ENCODE peak calls at places on chromosomes 16 and 17, in four cellular contexts. J is naive thymus-derived CD4-positive, alpha-beta T cell; G is heart left ventricle; K is left ventricle myocardium inferior. I is an unnamed sample.

GRCh38 chr16:4814542-4815173 is 12.2 kb upstream of the ROGDI start:
- DNase-seq in J (no peak), G (peak; percentile 58), K (no peak), I (no peak)

GRCh38 chr17:36946726-36947091 is 2.0 kb upstream of the AATF start:
- DNase-seq in J (no peak), G (no peak), K (no peak), I (no peak)

GRCh38 chr17:79366988-79367571 is 243.8 kb downstream of the RBFOX3 start:
- DNase-seq in J (no peak), G (no peak), K (no peak), I (no peak)

GRCh38 chr17:46732754-46733398 is 85.6 kb downstream of the WNT3 start:
- DNase-seq in J (no peak), G (no peak), K (no peak), I (no peak)

GRCh38 chr16:15518412-15519351 is 84.3 kb downstream of the BMERB1 start:
- DNase-seq in J (no peak), G (peak; percentile 37), K (peak; percentile 46), I (no peak)

GRCh38 chr16:996672-997071 is 15.1 kb downstream of the SOX8 start:
- DNase-seq in J (no peak), G (no peak), K (no peak), I (no peak)

GRCh38 chr17:42581744-42582270 is 4.3 kb upstream of the PSMC3IP start:
- DNase-seq in J (no peak), G (no peak), K (no peak), I (no peak)

GRCh38 chr16:15434079-15434424 is 336 bp upstream of the BMERB1 start:
- DNase-seq in J (no peak), G (no peak), K (no peak), I (no peak)

GRCh38 chr16:66247516-66248089 is 118.9 kb upstream of the CDH5 start:
- DNase-seq in J (no peak), G (peak; percentile 60), K (peak; percentile 44), I (no peak)

GRCh38 chr16:48613061-48613957 is 3.3 kb upstream of the N4BP1 start:
- DNase-seq in J (peak; percentile 41), G (no peak), K (no peak), I (no peak)

GRCh38 chr16:88570691-88571092 is 489 bp downstream of the ZC3H18 start:
- DNase-seq in J (no peak), G (no peak), K (no peak), I (no peak)

GRCh38 chr17:27295945-27296344 is 2.0 kb downstream of the WSB1 start:
- DNase-seq in J (no peak), G (no peak), K (no peak), I (no peak)

GRCh38 chr16:25126820-25127232 is 15.3 kb downstream of the LCMT1 start:
- DNase-seq in J (no peak), G (no peak), K (no peak), I (peak; percentile 37)

GRCh38 chr17:57585341-57586098 is 159.6 kb downstream of the CCDC182 start:
- DNase-seq in J (no peak), G (no peak), K (no peak), I (no peak)

GRCh38 chr17:12898110-12898509 is 108.8 kb downstream of the ARHGAP44 start:
- DNase-seq in J (no peak), G (no peak), K (no peak), I (no peak)

GRCh38 chr17:40443196-40443987 is at the start of gene IGFBP4:
- DNase-seq in J (peak; percentile 62), G (peak; percentile 83), K (peak; percentile 84), I (peak; percentile 68)

GRCh38 chr17:42221886-42222745 is 27.8 kb upstream of the GHDC start:
- DNase-seq in J (peak; percentile 39), G (no peak), K (peak; percentile 36), I (no peak)

GRCh38 chr16:57185446-57185944 is 344 bp downstream of the PSME3IP1 start:
- DNase-seq in J (peak; percentile 39), G (peak; percentile 58), K (peak; percentile 40), I (peak; percentile 45)

GRCh38 chr17:77503916-77504651 is 363.3 kb downstream of the SEC14L1 start:
- DNase-seq in J (no peak), G (no peak), K (no peak), I (peak; percentile 5)

GRCh38 chr17:69592692-69593350 is 178.3 kb downstream of the MAP2K6 start:
- DNase-seq in J (no peak), G (no peak), K (no peak), I (no peak)

GRCh38 chr16:20023190-20023589 is 50.5 kb downstream of the GPR139 start:
- DNase-seq in J (no peak), G (no peak), K (no peak), I (no peak)

GRCh38 chr17:7837375-7838290 is 3.6 kb downstream of the KDM6B start:
- DNase-seq in J (no peak), G (no peak), K (no peak), I (no peak)

GRCh38 chr17:57832299-57832698 is 17.5 kb downstream of the MRPS23 start:
- DNase-seq in J (no peak), G (no peak), K (no peak), I (no peak)

GRCh38 chr16:19241512-19241911 is 44.0 kb upstream of the CLEC19A start:
- DNase-seq in J (no peak), G (no peak), K (no peak), I (no peak)

GRCh38 chr16:74297296-74297665 is 667 bp downstream of the PSMD7 start:
- DNase-seq in J (peak; percentile 7), G (no peak), K (no peak), I (no peak)

GRCh38 chr16:58678716-58679115 is 5.9 kb downstream of the SLC38A7 start:
- DNase-seq in J (no peak), G (peak; percentile 72), K (peak; percentile 37), I (no peak)

GRCh38 chr17:60862482-60862881 is 184.8 kb downstream of the BCAS3 start:
- DNase-seq in J (no peak), G (no peak), K (no peak), I (no peak)

GRCh38 chr17:44916059-44916780 is 920 bp upstream of the GFAP start:
- DNase-seq in J (no peak), G (no peak), K (no peak), I (no peak)

GRCh38 chr17:19447085-19447583 is 36.1 kb downstream of the RNF112 start:
- DNase-seq in J (peak; percentile 29), G (peak; percentile 48), K (no peak), I (peak; percentile 34)

GRCh38 chr16:11946433-11946832 is 4.6 kb upstream of the NPIPB2 start:
- DNase-seq in J (no peak), G (no peak), K (no peak), I (no peak)

GRCh38 chr16:66551362-66551761 is 1.0 kb upstream of the CKLF start:
- DNase-seq in J (no peak), G (no peak), K (no peak), I (no peak)

GRCh38 chr16:50466170-50466569 is 82.0 kb upstream of the NKD1 start:
- DNase-seq in J (no peak), G (no peak), K (no peak), I (no peak)

DNA sequence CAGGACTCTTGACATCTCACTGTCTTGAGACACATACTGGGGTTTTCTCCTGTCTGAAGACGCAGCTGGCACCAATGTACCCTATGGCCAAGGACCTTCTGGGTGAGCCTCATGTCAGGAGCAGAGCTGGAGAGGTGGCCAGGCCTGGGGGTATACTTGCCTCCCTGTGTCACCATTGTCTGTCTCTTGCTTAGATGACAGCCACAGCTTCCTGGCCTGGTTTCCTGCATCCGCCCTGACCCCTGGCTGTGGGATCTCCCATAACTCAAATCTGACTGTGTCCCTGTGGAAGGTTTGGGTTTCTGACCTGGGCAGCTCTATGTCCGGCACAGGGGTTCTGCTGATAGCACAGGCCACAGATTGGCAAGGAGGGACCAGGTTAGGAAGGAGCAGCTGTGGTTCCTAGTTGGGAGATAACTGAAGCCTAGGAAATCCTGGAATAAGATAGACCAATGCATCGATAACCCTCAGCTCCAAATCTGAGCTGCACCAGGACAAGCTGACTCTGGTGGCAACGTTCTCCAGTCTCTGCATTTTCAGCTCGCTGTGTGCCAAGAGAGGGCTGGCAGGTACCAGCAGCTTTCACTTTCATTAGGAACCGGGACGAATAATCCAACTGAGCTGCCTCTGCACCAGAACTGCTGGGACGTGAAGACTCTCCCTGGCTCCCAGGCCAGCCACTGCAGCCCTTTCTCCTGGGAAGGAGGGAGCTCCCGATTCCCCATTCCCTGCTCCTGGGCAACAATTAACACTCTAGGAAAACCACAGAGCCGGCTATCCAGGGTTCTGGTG is 5.0 kb downstream of the DEXI start:
- DNase-seq in J (no peak), G (peak; percentile 42), K (peak; percentile 40), I (no peak)
- H3K4me3 ChIP-seq in J (peak overlapping the region; percentile 54), G (peak overlapping the region; percentile 73), K (peak overlapping the region; percentile 93), I (no peak overlapping the region)

GRCh38 chr17:66833201-66833600 is 1.7 kb upstream of the CACNG5 start:
- DNase-seq in J (no peak), G (no peak), K (no peak), I (no peak)

GRCh38 chr17:66829386-66829864 is 5.5 kb upstream of the CACNG5 start:
- DNase-seq in J (no peak), G (no peak), K (no peak), I (peak; percentile 55)

GRCh38 chr17:66829883-66830282 is 5.0 kb upstream of the CACNG5 start:
- DNase-seq in J (no peak), G (no peak), K (no peak), I (no peak)

GRCh38 chr17:66831383-66832220 is 3.3 kb upstream of the CACNG5 start:
- DNase-seq in J (no peak), G (no peak), K (no peak), I (no peak)

DNA sequence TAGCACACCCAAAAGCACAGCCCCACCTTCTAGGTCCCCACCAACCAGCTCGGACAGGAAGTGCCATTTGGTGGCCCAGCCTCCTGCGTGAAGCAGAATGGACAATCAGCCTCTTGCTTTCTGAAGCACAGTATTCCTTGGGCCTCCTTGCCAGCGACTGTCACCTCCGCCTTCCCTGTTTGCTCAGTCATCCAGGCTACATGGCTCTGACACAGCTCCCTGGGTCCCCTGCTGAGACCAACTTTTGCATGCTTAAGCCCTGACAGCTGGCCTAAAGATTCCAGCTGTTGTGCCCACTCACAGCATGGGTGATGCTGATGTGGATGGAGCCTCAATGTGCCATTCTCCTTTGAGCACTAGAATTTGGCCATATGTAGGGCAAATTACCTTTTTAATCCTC is 4.5 kb upstream of the CACNG5 start:
- DNase-seq in J (no peak), G (no peak), K (no peak), I (no peak)
- H3K27me3 ChIP-seq in J (peaks cover 4% of the 10 kb centered on the region), G (peaks cover 34% of the 10 kb centered on the region), K (peaks cover 85% of the 10 kb centered on the region), I (no peaks in the 10 kb centered on the region)

GRCh38 chr16:81175325-81175891 is 63.1 kb upstream of the BCO1 start:
- DNase-seq in J (no peak), G (no peak), K (no peak), I (no peak)
- H3K4me1 ChIP-seq in J (no peaks in the 10 kb centered on the region), G (no peaks in the 10 kb centered on the region), K (no peaks in the 10 kb centered on the region), I (no peaks in the 10 kb centered on the region)

GRCh38 chr17:75590314-75590761 is 2.7 kb downstream of the MYO15B start:
- DNase-seq in J (no peak), G (no peak), K (no peak), I (no peak)
- H3K4me3 ChIP-seq in J (no peak overlapping the region), G (no peak overlapping the region), K (peak overlapping the region; percentile 77), I (no peak overlapping the region)

GRCh38 chr17:82683534-82683933 is 15.0 kb downstream of the RAB40B start:
- DNase-seq in J (no peak), G (no peak), K (no peak), I (no peak)
- H3K27me3 ChIP-seq in J (no peaks in the 10 kb centered on the region), G (no peaks in the 10 kb centered on the region), K (no peaks in the 10 kb centered on the region), I (no peaks in the 10 kb centered on the region)